ENCODE peak calls at places on chromosomes 2 and 18, in seven cellular contexts. One of them, this sample, is unnamed. For H3K27me3, the result is how much of the 10 kb centered on the place peaks cover.

GRCh38 chr2:151682459-151683003 is 51.7 kb downstream of the NEB start:
- DNase-seq in fibroblast of lung: no peak
- DNase-seq in transverse colon: no peak
- DNase-seq in body of pancreas: no peak
- DNase-seq in brain microvascular endothelial cell: no peak
- DNase-seq in PC-9: no peak
- DNase-seq in cardiac muscle cell: no peak
- DNase-seq in this sample: no peak

GRCh38 chr2:197113221-197113831 is 186.8 kb upstream of the PGAP1 start:
- DNase-seq in fibroblast of lung: peak
- DNase-seq in transverse colon: no peak
- DNase-seq in body of pancreas: no peak
- DNase-seq in brain microvascular endothelial cell: no peak
- DNase-seq in PC-9: no peak
- DNase-seq in cardiac muscle cell: peak
- DNase-seq in this sample: peak

GRCh38 chr2:30030361-30030760 is 109.0 kb upstream of the ALK start:
- DNase-seq in fibroblast of lung: no peak
- DNase-seq in transverse colon: no peak
- DNase-seq in body of pancreas: no peak
- DNase-seq in brain microvascular endothelial cell: no peak
- DNase-seq in PC-9: peak
- DNase-seq in cardiac muscle cell: no peak
- DNase-seq in this sample: no peak

GRCh38 chr2:10561636-10562035 is 113.5 kb upstream of the ODC1 start:
- DNase-seq in fibroblast of lung: no peak
- DNase-seq in transverse colon: no peak
- DNase-seq in body of pancreas: no peak
- DNase-seq in brain microvascular endothelial cell: no peak
- DNase-seq in PC-9: no peak
- DNase-seq in cardiac muscle cell: no peak
- DNase-seq in this sample: no peak

GRCh38 chr2:39119732-39120520 is 925 bp downstream of the SOS1 start:
- DNase-seq in fibroblast of lung: peak
- DNase-seq in transverse colon: peak
- DNase-seq in body of pancreas: peak
- DNase-seq in brain microvascular endothelial cell: no peak
- DNase-seq in PC-9: peak
- DNase-seq in cardiac muscle cell: peak
- DNase-seq in this sample: no peak

GRCh38 chr2:10385501-10385900 is 62.6 kb downstream of the ODC1 start:
- DNase-seq in fibroblast of lung: no peak
- DNase-seq in transverse colon: no peak
- DNase-seq in body of pancreas: no peak
- DNase-seq in brain microvascular endothelial cell: no peak
- DNase-seq in PC-9: no peak
- DNase-seq in cardiac muscle cell: no peak
- DNase-seq in this sample: no peak

GRCh38 chr2:176445831-176446433 is 176.7 kb downstream of the MTX2 start:
- DNase-seq in fibroblast of lung: peak
- DNase-seq in transverse colon: no peak
- DNase-seq in body of pancreas: no peak
- DNase-seq in brain microvascular endothelial cell: peak
- DNase-seq in PC-9: no peak
- DNase-seq in cardiac muscle cell: no peak
- DNase-seq in this sample: peak

GRCh38 chr2:8003462-8004075 is 678.3 kb upstream of the ID2 start:
- DNase-seq in fibroblast of lung: peak
- DNase-seq in transverse colon: peak
- DNase-seq in body of pancreas: no peak
- DNase-seq in brain microvascular endothelial cell: peak
- DNase-seq in PC-9: no peak
- DNase-seq in cardiac muscle cell: peak
- DNase-seq in this sample: no peak

GRCh38 chr2:120675460-120676130 is 60.1 kb upstream of the GLI2 start:
- DNase-seq in fibroblast of lung: peak
- DNase-seq in transverse colon: peak
- DNase-seq in body of pancreas: peak
- DNase-seq in brain microvascular endothelial cell: peak
- DNase-seq in PC-9: peak
- DNase-seq in cardiac muscle cell: peak
- DNase-seq in this sample: no peak

GRCh38 chr2:46298522-46299351 is 1.5 kb downstream of the EPAS1 start:
- DNase-seq in fibroblast of lung: peak
- DNase-seq in transverse colon: peak
- DNase-seq in body of pancreas: peak
- DNase-seq in brain microvascular endothelial cell: no peak
- DNase-seq in PC-9: peak
- DNase-seq in cardiac muscle cell: peak
- DNase-seq in this sample: no peak

GRCh38 chr2:237693281-237694039 is 66.1 kb downstream of the LRRFIP1 start:
- DNase-seq in fibroblast of lung: peak
- DNase-seq in transverse colon: peak
- DNase-seq in body of pancreas: no peak
- DNase-seq in brain microvascular endothelial cell: no peak
- DNase-seq in PC-9: peak
- DNase-seq in cardiac muscle cell: no peak
- DNase-seq in this sample: peak

GRCh38 chr18:69400976-69401474 is 337 bp downstream of the DOK6 start:
- DNase-seq in fibroblast of lung: peak
- DNase-seq in transverse colon: peak
- DNase-seq in body of pancreas: no peak
- DNase-seq in brain microvascular endothelial cell: peak
- DNase-seq in PC-9: no peak
- DNase-seq in cardiac muscle cell: peak
- DNase-seq in this sample: no peak

GRCh38 chr2:152031747-152032146 is 67.1 kb downstream of the CACNB4 start:
- DNase-seq in fibroblast of lung: no peak
- DNase-seq in transverse colon: no peak
- DNase-seq in body of pancreas: no peak
- DNase-seq in brain microvascular endothelial cell: no peak
- DNase-seq in PC-9: no peak
- DNase-seq in cardiac muscle cell: no peak
- DNase-seq in this sample: no peak

GRCh38 chr2:28276076-28276618 is 116.5 kb upstream of the FOSL2 start:
- DNase-seq in fibroblast of lung: peak
- DNase-seq in transverse colon: no peak
- DNase-seq in body of pancreas: no peak
- DNase-seq in brain microvascular endothelial cell: peak
- DNase-seq in PC-9: peak
- DNase-seq in cardiac muscle cell: peak
- DNase-seq in this sample: peak

GRCh38 chr18:13973061-13973460 is 57.7 kb upstream of the MC2R start:
- DNase-seq in fibroblast of lung: no peak
- DNase-seq in transverse colon: no peak
- DNase-seq in body of pancreas: no peak
- DNase-seq in brain microvascular endothelial cell: no peak
- DNase-seq in PC-9: no peak
- DNase-seq in cardiac muscle cell: no peak
- DNase-seq in this sample: no peak

GRCh38 chr2:207786956-207787516 is 17.3 kb upstream of the FZD5 start:
- DNase-seq in fibroblast of lung: no peak
- DNase-seq in transverse colon: no peak
- DNase-seq in body of pancreas: no peak
- DNase-seq in brain microvascular endothelial cell: no peak
- DNase-seq in PC-9: no peak
- DNase-seq in cardiac muscle cell: no peak
- DNase-seq in this sample: no peak

GRCh38 chr2:38079111-38080052 is 3.4 kb upstream of the CYP1B1 start:
- DNase-seq in fibroblast of lung: no peak
- DNase-seq in transverse colon: no peak
- DNase-seq in body of pancreas: no peak
- DNase-seq in brain microvascular endothelial cell: no peak
- DNase-seq in PC-9: no peak
- DNase-seq in cardiac muscle cell: no peak
- DNase-seq in this sample: no peak

GRCh38 chr18:6633370-6633769 is 96.1 kb upstream of the ARHGAP28 start:
- DNase-seq in fibroblast of lung: no peak
- DNase-seq in transverse colon: no peak
- DNase-seq in body of pancreas: no peak
- DNase-seq in brain microvascular endothelial cell: no peak
- DNase-seq in PC-9: no peak
- DNase-seq in cardiac muscle cell: no peak
- DNase-seq in this sample: no peak

GRCh38 chr2:31386172-31386571 is 28.4 kb downstream of the XDH start:
- DNase-seq in fibroblast of lung: no peak
- DNase-seq in transverse colon: no peak
- DNase-seq in body of pancreas: no peak
- DNase-seq in brain microvascular endothelial cell: no peak
- DNase-seq in PC-9: no peak
- DNase-seq in cardiac muscle cell: no peak
- DNase-seq in this sample: no peak

DNA sequence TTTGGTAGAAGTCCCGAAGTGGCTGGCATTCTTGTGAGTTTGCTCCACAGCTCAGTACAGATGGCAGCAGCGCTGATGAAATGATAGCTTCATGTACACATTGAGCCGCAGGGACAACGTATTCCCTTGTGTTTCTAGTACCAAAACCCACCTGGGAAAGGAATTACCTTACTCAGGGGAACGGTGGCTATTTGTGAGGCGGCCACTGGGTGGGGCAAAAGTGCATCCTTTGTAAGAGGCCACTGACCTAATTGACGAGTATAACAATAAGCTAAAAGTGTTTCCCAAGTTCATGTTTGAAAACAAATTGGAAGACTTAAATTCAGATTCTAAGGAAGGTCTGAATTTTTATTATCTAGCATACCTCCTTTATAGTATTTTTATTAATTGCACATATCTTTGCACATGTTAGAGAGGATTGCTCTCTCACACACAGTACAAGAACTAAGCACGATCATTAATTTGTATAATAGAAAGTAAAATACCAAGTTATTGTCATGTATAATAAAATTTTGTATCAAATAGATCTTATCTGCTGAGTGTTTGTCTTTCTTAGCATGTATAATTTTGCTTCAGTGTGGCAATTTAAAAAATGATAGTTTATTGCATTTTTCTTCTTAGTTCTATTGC is 25.3 kb upstream of the CDH7 start:
- DNase-seq in fibroblast of lung: no peak
- DNase-seq in transverse colon: peak
- DNase-seq in body of pancreas: peak
- DNase-seq in brain microvascular endothelial cell: no peak
- DNase-seq in PC-9: no peak
- DNase-seq in cardiac muscle cell: peak
- DNase-seq in this sample: peak
- TF ChIP-seq CTCF in fibroblast of lung: no peak
- TF ChIP-seq CTCF in transverse colon: peak
- TF ChIP-seq CTCF in body of pancreas: peak
- TF ChIP-seq CTCF in brain microvascular endothelial cell: peak
- TF ChIP-seq CTCF in PC-9: peak
- TF ChIP-seq CTCF in cardiac muscle cell: no peak
- TF ChIP-seq CTCF in this sample: peak

GRCh38 chr18:72752220-72752619 is 115.6 kb downstream of the NETO1 start:
- DNase-seq in fibroblast of lung: no peak
- DNase-seq in transverse colon: no peak
- DNase-seq in body of pancreas: no peak
- DNase-seq in brain microvascular endothelial cell: no peak
- DNase-seq in PC-9: no peak
- DNase-seq in cardiac muscle cell: no peak
- DNase-seq in this sample: no peak
- H3K27me3 ChIP-seq in fibroblast of lung: under half
- H3K27me3 ChIP-seq in transverse colon: under half
- H3K27me3 ChIP-seq in body of pancreas: under half
- H3K27me3 ChIP-seq in brain microvascular endothelial cell: under half
- H3K27me3 ChIP-seq in PC-9: under half
- H3K27me3 ChIP-seq in cardiac muscle cell: under half
- H3K27me3 ChIP-seq in this sample: under half

GRCh38 chr2:167127135-167127534 is 238.9 kb downstream of the XIRP2 start:
- DNase-seq in fibroblast of lung: peak
- DNase-seq in transverse colon: no peak
- DNase-seq in body of pancreas: no peak
- DNase-seq in brain microvascular endothelial cell: peak
- DNase-seq in PC-9: no peak
- DNase-seq in cardiac muscle cell: peak
- DNase-seq in this sample: no peak
- TF ChIP-seq CTCF in fibroblast of lung: no peak
- TF ChIP-seq CTCF in transverse colon: no peak
- TF ChIP-seq CTCF in body of pancreas: no peak
- TF ChIP-seq CTCF in brain microvascular endothelial cell: peak
- TF ChIP-seq CTCF in PC-9: peak
- TF ChIP-seq CTCF in cardiac muscle cell: peak
- TF ChIP-seq CTCF in this sample: peak

GRCh38 chr2:70889716-70890037 is 46.0 kb upstream of the ATP6V1B1 start:
- DNase-seq in fibroblast of lung: no peak
- DNase-seq in transverse colon: no peak
- DNase-seq in body of pancreas: no peak
- DNase-seq in brain microvascular endothelial cell: no peak
- DNase-seq in PC-9: no peak
- DNase-seq in cardiac muscle cell: no peak
- DNase-seq in this sample: no peak
- H3K27me3 ChIP-seq in fibroblast of lung: half or more
- H3K27me3 ChIP-seq in transverse colon: half or more
- H3K27me3 ChIP-seq in body of pancreas: under half
- H3K27me3 ChIP-seq in brain microvascular endothelial cell: half or more
- H3K27me3 ChIP-seq in PC-9: under half
- H3K27me3 ChIP-seq in cardiac muscle cell: half or more
- H3K27me3 ChIP-seq in this sample: under half

DNA sequence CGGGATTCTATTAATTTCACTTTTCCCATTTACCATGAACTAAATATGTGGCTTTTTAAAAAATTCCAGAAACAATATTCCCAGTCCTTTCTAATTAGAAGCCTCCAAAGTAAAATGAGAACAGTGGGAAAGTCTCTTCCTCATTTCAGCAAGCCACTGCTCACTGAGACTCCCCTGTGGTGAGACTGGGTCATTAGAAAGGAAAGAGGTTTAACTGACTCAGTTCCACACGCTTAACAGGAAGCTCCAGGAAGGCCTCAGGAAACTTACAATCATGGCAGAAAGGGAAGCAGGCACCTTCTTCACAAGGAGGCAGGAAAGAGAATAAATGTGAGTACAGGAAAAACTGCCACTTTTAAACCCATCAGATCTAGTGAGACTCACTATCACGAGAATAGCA is 258.9 kb upstream of the CHAC2 start:
- DNase-seq in fibroblast of lung: no peak
- DNase-seq in transverse colon: no peak
- DNase-seq in body of pancreas: no peak
- DNase-seq in brain microvascular endothelial cell: peak
- DNase-seq in PC-9: no peak
- DNase-seq in cardiac muscle cell: no peak
- DNase-seq in this sample: no peak
- TF ChIP-seq CTCF in fibroblast of lung: no peak
- TF ChIP-seq CTCF in transverse colon: no peak
- TF ChIP-seq CTCF in body of pancreas: peak
- TF ChIP-seq CTCF in brain microvascular endothelial cell: peak
- TF ChIP-seq CTCF in PC-9: no peak
- TF ChIP-seq CTCF in cardiac muscle cell: no peak
- TF ChIP-seq CTCF in this sample: peak

DNA sequence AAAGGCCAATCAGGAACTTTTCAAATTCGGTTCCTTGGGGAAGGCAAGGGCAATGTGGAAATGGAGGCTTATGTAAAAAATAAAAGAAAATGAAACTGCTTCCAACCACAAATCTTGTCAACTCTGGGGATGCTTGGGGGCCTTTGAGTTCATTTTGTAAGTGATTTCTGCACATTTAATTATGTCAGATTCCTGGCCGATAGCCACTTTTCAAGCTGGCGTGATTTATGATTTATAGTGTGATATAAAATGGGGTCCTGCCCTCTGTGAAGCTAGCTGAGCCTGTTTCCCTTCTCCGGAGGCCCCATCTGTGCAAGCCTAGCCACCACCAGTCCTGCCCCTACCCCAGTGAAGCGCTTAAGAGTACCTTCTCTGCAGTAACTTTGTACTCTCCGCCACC is 39.3 kb upstream of the SIX3 start:
- DNase-seq in fibroblast of lung: no peak
- DNase-seq in transverse colon: no peak
- DNase-seq in body of pancreas: no peak
- DNase-seq in brain microvascular endothelial cell: no peak
- DNase-seq in PC-9: no peak
- DNase-seq in cardiac muscle cell: no peak
- DNase-seq in this sample: no peak
- H3K27me3 ChIP-seq in fibroblast of lung: under half
- H3K27me3 ChIP-seq in transverse colon: under half
- H3K27me3 ChIP-seq in body of pancreas: under half
- H3K27me3 ChIP-seq in brain microvascular endothelial cell: under half
- H3K27me3 ChIP-seq in PC-9: under half
- H3K27me3 ChIP-seq in cardiac muscle cell: under half
- H3K27me3 ChIP-seq in this sample: under half